ENCODE peak calls at places on chromosomes 3 and 15, in five cellular contexts. One of them, this sample, is unnamed.

GRCh38 chr3:120608506-120608905 is 12.4 kb downstream of the NDUFB4 start:
- DNase-seq in left ventricle myocardium inferior: no peak
- DNase-seq in aorta: no peak
- DNase-seq in cardiac muscle cell: no peak
- DNase-seq in substantia nigra: no peak
- DNase-seq in this sample: no peak

GRCh38 chr3:141556034-141556433 is 69.2 kb downstream of the RASA2 start:
- DNase-seq in left ventricle myocardium inferior: no peak
- DNase-seq in aorta: no peak
- DNase-seq in cardiac muscle cell: peak
- DNase-seq in substantia nigra: no peak
- DNase-seq in this sample: no peak

GRCh38 chr15:34582461-34583357 is 742 bp downstream of the GOLGA8B start:
- DNase-seq in left ventricle myocardium inferior: no peak
- DNase-seq in aorta: peak
- DNase-seq in cardiac muscle cell: peak
- DNase-seq in substantia nigra: peak
- DNase-seq in this sample: peak

GRCh38 chr15:40092416-40093223 is 16.1 kb downstream of the BMF start:
- DNase-seq in left ventricle myocardium inferior: peak
- DNase-seq in aorta: peak
- DNase-seq in cardiac muscle cell: peak
- DNase-seq in substantia nigra: no peak
- DNase-seq in this sample: no peak

GRCh38 chr3:108093616-108094015 is 2.8 kb upstream of the CD47 start:
- DNase-seq in left ventricle myocardium inferior: no peak
- DNase-seq in aorta: no peak
- DNase-seq in cardiac muscle cell: no peak
- DNase-seq in substantia nigra: no peak
- DNase-seq in this sample: no peak

GRCh38 chr3:42492508-42493080 is 9.8 kb upstream of the VIPR1 start:
- DNase-seq in left ventricle myocardium inferior: no peak
- DNase-seq in aorta: no peak
- DNase-seq in cardiac muscle cell: no peak
- DNase-seq in substantia nigra: no peak
- DNase-seq in this sample: no peak

GRCh38 chr15:22786868-22787698 is 639 bp downstream of the NIPA1 start:
- DNase-seq in left ventricle myocardium inferior: no peak
- DNase-seq in aorta: no peak
- DNase-seq in cardiac muscle cell: peak
- DNase-seq in substantia nigra: peak
- DNase-seq in this sample: no peak

GRCh38 chr3:10674593-10674992 is 141.4 kb upstream of the SLC6A11 start:
- DNase-seq in left ventricle myocardium inferior: no peak
- DNase-seq in aorta: no peak
- DNase-seq in cardiac muscle cell: no peak
- DNase-seq in substantia nigra: no peak
- DNase-seq in this sample: no peak

GRCh38 chr3:44240061-44240460 is 1.6 kb upstream of the TOPAZ1 start:
- DNase-seq in left ventricle myocardium inferior: no peak
- DNase-seq in aorta: no peak
- DNase-seq in cardiac muscle cell: no peak
- DNase-seq in substantia nigra: no peak
- DNase-seq in this sample: no peak

GRCh38 chr15:29726553-29726952 is 95.7 kb downstream of the TJP1 start:
- DNase-seq in left ventricle myocardium inferior: no peak
- DNase-seq in aorta: no peak
- DNase-seq in cardiac muscle cell: no peak
- DNase-seq in substantia nigra: no peak
- DNase-seq in this sample: no peak

GRCh38 chr3:123346726-123347125 is 102.2 kb downstream of the ADCY5 start:
- DNase-seq in left ventricle myocardium inferior: peak
- DNase-seq in aorta: no peak
- DNase-seq in cardiac muscle cell: peak
- DNase-seq in substantia nigra: peak
- DNase-seq in this sample: no peak

GRCh38 chr3:194298331-194299227 is 52.5 kb downstream of the CPN2 start:
- DNase-seq in left ventricle myocardium inferior: no peak
- DNase-seq in aorta: no peak
- DNase-seq in cardiac muscle cell: no peak
- DNase-seq in substantia nigra: no peak
- DNase-seq in this sample: no peak

GRCh38 chr3:187325632-187326031 is 34.1 kb upstream of the MASP1 start:
- DNase-seq in left ventricle myocardium inferior: no peak
- DNase-seq in aorta: no peak
- DNase-seq in cardiac muscle cell: no peak
- DNase-seq in substantia nigra: no peak
- DNase-seq in this sample: no peak
- H3K27ac ChIP-seq in left ventricle myocardium inferior: no peak
- H3K27ac ChIP-seq in aorta: no peak
- H3K27ac ChIP-seq in cardiac muscle cell: no peak
- H3K27ac ChIP-seq in substantia nigra: no peak
- H3K27ac ChIP-seq in this sample: no peak

DNA sequence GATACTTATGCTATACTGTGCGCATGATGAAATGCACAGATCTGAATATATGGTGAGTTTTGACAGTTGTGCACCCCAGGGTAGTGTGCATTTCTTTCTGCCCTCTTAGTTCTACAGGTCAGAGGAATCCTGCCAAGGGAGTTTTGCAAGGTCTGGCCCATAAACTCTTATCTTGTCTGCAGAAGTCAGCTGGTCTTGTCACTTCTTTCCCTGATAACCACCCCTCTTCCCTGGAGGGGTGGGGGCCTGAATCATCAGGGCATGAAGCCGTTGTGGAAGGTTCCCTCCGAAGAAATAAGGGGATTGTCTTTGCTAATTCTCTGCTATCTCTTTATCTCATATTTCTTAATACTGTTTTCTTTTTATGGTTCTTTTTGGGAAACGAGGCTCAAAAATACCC is 30.4 kb downstream of the TRIM71 start:
- DNase-seq in left ventricle myocardium inferior: no peak
- DNase-seq in aorta: no peak
- DNase-seq in cardiac muscle cell: peak
- DNase-seq in substantia nigra: no peak
- DNase-seq in this sample: no peak
- H3K27ac ChIP-seq in left ventricle myocardium inferior: no peak
- H3K27ac ChIP-seq in aorta: no peak
- H3K27ac ChIP-seq in cardiac muscle cell: peak
- H3K27ac ChIP-seq in substantia nigra: no peak
- H3K27ac ChIP-seq in this sample: no peak

GRCh38 chr3:132785292-132785691 is 63.1 kb upstream of the NPHP3 start:
- DNase-seq in left ventricle myocardium inferior: no peak
- DNase-seq in aorta: no peak
- DNase-seq in cardiac muscle cell: peak
- DNase-seq in substantia nigra: no peak
- DNase-seq in this sample: no peak

GRCh38 chr3:132786890-132787289 is 64.7 kb upstream of the NPHP3 start:
- DNase-seq in left ventricle myocardium inferior: no peak
- DNase-seq in aorta: no peak
- DNase-seq in cardiac muscle cell: no peak
- DNase-seq in substantia nigra: no peak
- DNase-seq in this sample: no peak

GRCh38 chr3:132784502-132785025 is 62.4 kb upstream of the NPHP3 start:
- DNase-seq in left ventricle myocardium inferior: no peak
- DNase-seq in aorta: no peak
- DNase-seq in cardiac muscle cell: peak
- DNase-seq in substantia nigra: no peak
- DNase-seq in this sample: no peak

GRCh38 chr3:132781922-132782321 is 59.7 kb upstream of the NPHP3 start:
- DNase-seq in left ventricle myocardium inferior: no peak
- DNase-seq in aorta: no peak
- DNase-seq in cardiac muscle cell: no peak
- DNase-seq in substantia nigra: no peak
- DNase-seq in this sample: no peak

GRCh38 chr3:132783152-132783551 is 60.9 kb upstream of the NPHP3 start:
- DNase-seq in left ventricle myocardium inferior: no peak
- DNase-seq in aorta: no peak
- DNase-seq in cardiac muscle cell: peak
- DNase-seq in substantia nigra: no peak
- DNase-seq in this sample: no peak
- H3K27ac ChIP-seq in left ventricle myocardium inferior: no peak
- H3K27ac ChIP-seq in aorta: no peak
- H3K27ac ChIP-seq in cardiac muscle cell: no peak
- H3K27ac ChIP-seq in substantia nigra: no peak
- H3K27ac ChIP-seq in this sample: no peak

GRCh38 chr3:71926242-71926560 is 141.3 kb upstream of the PROK2 start:
- DNase-seq in left ventricle myocardium inferior: no peak
- DNase-seq in aorta: no peak
- DNase-seq in cardiac muscle cell: peak
- DNase-seq in substantia nigra: no peak
- DNase-seq in this sample: no peak
- H3K27ac ChIP-seq in left ventricle myocardium inferior: no peak
- H3K27ac ChIP-seq in aorta: no peak
- H3K27ac ChIP-seq in cardiac muscle cell: no peak
- H3K27ac ChIP-seq in substantia nigra: no peak
- H3K27ac ChIP-seq in this sample: no peak

This sample was measured in CD4-positive, alpha-beta memory T cell.